ENCODE peak calls at places on chromosomes 3 and 15, in five cellular contexts. B, R, S, M and Z are unnamed samples.

GRCh38 chr3:55017876-55018275 is 90.0 kb upstream of the LRTM1 start:
- DNase-seq in B (no peak), R (no peak), M (no peak), S (no peak), Z (no peak)

GRCh38 chr3:56904526-56905245 is 102.9 kb upstream of the ARHGEF3 start:
- DNase-seq in M (no peak), B (no peak), S (no peak), R (no peak), Z (no peak)

GRCh38 chr3:140363801-140364200 is 314.1 kb upstream of the TRIM42 start:
- DNase-seq in R (no peak), S (no peak), B (no peak), M (no peak), Z (peak; percentile 60)

GRCh38 chr15:87711011-87711410 is 545.5 kb downstream of the NTRK3 start:
- DNase-seq in S (no peak), R (no peak), M (no peak), B (no peak), Z (no peak)

GRCh38 chr15:23897576-23897975 is 210.5 kb upstream of the NDN start:
- DNase-seq in M (peak; percentile 31), B (no peak), R (no peak), S (no peak), Z (no peak)

GRCh38 chr15:39273805-39274411 is 307.0 kb upstream of the THBS1 start:
- DNase-seq in M (no peak), B (no peak), S (no peak), R (no peak), Z (no peak)

GRCh38 chr3:34998905-34999304 is 640.4 kb upstream of the ARPP21 start:
- DNase-seq in S (no peak), B (no peak), R (no peak), M (no peak), Z (no peak)

GRCh38 chr3:6229778-6230410 is 631.0 kb upstream of the GRM7 start:
- DNase-seq in B (no peak), M (no peak), S (no peak), R (no peak), Z (no peak)

GRCh38 chr3:114745322-114746240 is 401.5 kb downstream of the ZBTB20 start:
- DNase-seq in M (no peak), R (no peak), B (no peak), S (no peak), Z (no peak)

GRCh38 chr15:60795889-60796288 is 316.9 kb upstream of the ICE2 start:
- DNase-seq in B (no peak), S (no peak), R (no peak), M (no peak), Z (no peak)

GRCh38 chr3:155908086-155908485 is 37.6 kb downstream of the GMPS start:
- DNase-seq in B (no peak), R (no peak), M (no peak), S (peak; percentile 76), Z (no peak)

GRCh38 chr15:68383161-68384074 is 48.5 kb downstream of the ITGA11 start:
- DNase-seq in S (peak; percentile 54), B (no peak), R (peak; percentile 47), M (peak; percentile 30), Z (peak; percentile 5)

GRCh38 chr3:111069974-111070751 is 1.5 kb upstream of the NECTIN3 start:
- DNase-seq in S (peak; percentile 44), R (peak; percentile 57), B (no peak), M (peak; percentile 30), Z (peak; percentile 65)

GRCh38 chr3:158058775-158059174 is 47.4 kb downstream of the SHOX2 start:
- DNase-seq in R (no peak), M (peak; percentile 87), S (no peak), B (no peak), Z (no peak)

GRCh38 chr15:55897560-55898336 is 95.7 kb downstream of the NEDD4 start:
- DNase-seq in S (peak; percentile 77), R (peak; percentile 61), B (no peak), M (peak; percentile 60), Z (peak; percentile 46)

GRCh38 chr3:139135657-139136056 is 91.0 kb upstream of the PRR23C start:
- DNase-seq in B (no peak), M (no peak), S (no peak), R (no peak), Z (no peak)

GRCh38 chr3:65483475-65483874 is 555.2 kb downstream of the MAGI1 start:
- DNase-seq in S (peak; percentile 82), B (peak; percentile 9), R (peak; percentile 83), M (no peak), Z (peak; percentile 15)

GRCh38 chr15:78208341-78208844 is 26.0 kb downstream of the ACSBG1 start:
- DNase-seq in B (no peak), M (no peak), S (no peak), R (peak; percentile 1), Z (no peak)

GRCh38 chr3:122915300-122916055 is 112.1 kb downstream of the SEMA5B start:
- DNase-seq in B (no peak), S (no peak), R (no peak), M (no peak), Z (no peak)

GRCh38 chr3:16183082-16183481 is 8.6 kb downstream of the GALNT15 start:
- DNase-seq in R (no peak), S (no peak), M (no peak), B (no peak), Z (no peak)

GRCh38 chr3:8619548-8619947 is 25.1 kb downstream of the SSUH2 start:
- DNase-seq in M (no peak), S (no peak), B (no peak), R (no peak), Z (no peak)